ENCODE peak calls at places on chromosomes 3 and 15, in seven cellular contexts. E, K, I, U, W, S and A are unnamed samples.

GRCh38 chr3:194254032-194254431 is 97.1 kb downstream of the CPN2 start:
- DNase-seq in E (no peak), K (no peak), I (no peak), U (no peak), W (no peak), S (no peak), A (no peak)

GRCh38 chr3:15579071-15579470 is 22.3 kb downstream of the HACL1 start:
- DNase-seq in E (no peak), K (no peak), I (no peak), U (no peak), W (no peak), S (no peak), A (no peak)

GRCh38 chr3:14918356-14918860 is 29.0 kb upstream of the NR2C2 start:
- DNase-seq in E (no peak), K (no peak), I (no peak), U (no peak), W (no peak), S (no peak), A (no peak)

GRCh38 chr3:71672302-71672701 is 52.9 kb downstream of the EIF4E3 start:
- DNase-seq in E (no peak), K (no peak), I (no peak), U (no peak), W (no peak), S (no peak), A (no peak)

GRCh38 chr15:73560501-73561117 is 72.6 kb downstream of the NPTN start:
- DNase-seq in E (no peak), K (peak; percentile 59), I (no peak), U (peak; percentile 18), W (no peak), S (no peak), A (no peak)

GRCh38 chr3:22103423-22103822 is 352.4 kb upstream of the ZNF385D start:
- DNase-seq in E (no peak), K (no peak), I (no peak), U (no peak), W (no peak), S (no peak), A (no peak)

GRCh38 chr3:51934139-51934850 is 7.4 kb downstream of the RRP9 start:
- DNase-seq in E (no peak), K (no peak), I (no peak), U (no peak), W (no peak), S (no peak), A (no peak)

GRCh38 chr3:115623414-115623868 is at the start of gene GAP43:
- DNase-seq in E (no peak), K (no peak), I (no peak), U (no peak), W (no peak), S (peak; percentile 5), A (peak; percentile 20)

GRCh38 chr15:56760186-56760585 is 26.9 kb upstream of the ZNF280D start:
- DNase-seq in E (no peak), K (no peak), I (no peak), U (no peak), W (no peak), S (no peak), A (no peak)

GRCh38 chr15:51132384-51133139 is 37.9 kb upstream of the TNFAIP8L3 start:
- DNase-seq in E (peak; percentile 13), K (peak; percentile 46), I (no peak), U (no peak), W (no peak), S (peak; percentile 37), A (peak; percentile 23)

GRCh38 chr3:168205451-168205850 is 109.7 kb upstream of the GOLIM4 start:
- DNase-seq in E (no peak), K (no peak), I (no peak), U (no peak), W (no peak), S (no peak), A (no peak)

GRCh38 chr3:177624523-177625495 is 427.5 kb upstream of the TBL1XR1 start:
- DNase-seq in E (peak; percentile 18), K (no peak), I (no peak), U (peak; percentile 34), W (no peak), S (peak; percentile 21), A (no peak)

GRCh38 chr3:109023656-109024254 is 70.1 kb upstream of the GUCA1C start:
- DNase-seq in E (peak; percentile 56), K (peak; percentile 27), I (no peak), U (peak; percentile 29), W (no peak), S (peak; percentile 40), A (peak; percentile 15)

GRCh38 chr3:106130384-106131084 is 261.7 kb upstream of the CBLB start:
- DNase-seq in E (no peak), K (no peak), I (no peak), U (no peak), W (no peak), S (no peak), A (no peak)

GRCh38 chr15:66573719-66574641 is 8.2 kb upstream of the LCTL start:
- DNase-seq in E (no peak), K (no peak), I (no peak), U (no peak), W (no peak), S (no peak), A (no peak)

GRCh38 chr3:46895204-46895660 is 17.7 kb downstream of the PTH1R start:
- DNase-seq in E (peak; percentile 86), K (peak; percentile 44), I (peak; percentile 61), U (peak; percentile 72), W (peak; percentile 62), S (peak; percentile 85), A (peak; percentile 83)

GRCh38 chr15:52095597-52096262 is 16.8 kb downstream of the BCL2L10 start:
- DNase-seq in E (no peak), K (no peak), I (no peak), U (no peak), W (no peak), S (no peak), A (no peak)

GRCh38 chr3:136109499-136109898 is 86.6 kb downstream of the MSL2 start:
- DNase-seq in E (no peak), K (no peak), I (no peak), U (no peak), W (no peak), S (no peak), A (no peak)

GRCh38 chr3:111712294-111713180 is 117.4 kb upstream of the ZBED2 start:
- DNase-seq in E (no peak), K (no peak), I (no peak), U (no peak), W (no peak), S (no peak), A (no peak)

GRCh38 chr3:11807651-11808050 is 39.0 kb downstream of the TAMM41 start:
- DNase-seq in E (no peak), K (no peak), I (no peak), U (no peak), W (no peak), S (no peak), A (no peak)

GRCh38 chr3:155517907-155518306 is 224.4 kb upstream of the STRIT1 start:
- DNase-seq in E (no peak), K (no peak), I (no peak), U (no peak), W (no peak), S (no peak), A (no peak)

GRCh38 chr3:185539934-185540333 is 12.5 kb downstream of the LIPH start:
- DNase-seq in E (no peak), K (no peak), I (no peak), U (no peak), W (no peak), S (no peak), A (no peak)

GRCh38 chr3:89740881-89741177 is 633.4 kb downstream of the EPHA3 start:
- DNase-seq in E (no peak), K (no peak), I (no peak), U (no peak), W (no peak), S (no peak), A (no peak)

GRCh38 chr3:196648856-196649255 is 9.4 kb downstream of the NRROS start:
- DNase-seq in E (no peak), K (no peak), I (no peak), U (no peak), W (no peak), S (no peak), A (no peak)

GRCh38 chr3:122200681-122201080 is 17.2 kb downstream of the CASR start:
- DNase-seq in E (no peak), K (no peak), I (no peak), U (no peak), W (no peak), S (no peak), A (no peak)

GRCh38 chr3:153313307-153313945 is 151.4 kb downstream of the RAP2B start:
- DNase-seq in E (no peak), K (no peak), I (no peak), U (no peak), W (no peak), S (no peak), A (no peak)

GRCh38 chr3:146640955-146641867 is 36.1 kb upstream of the PLSCR5 start:
- DNase-seq in E (peak; percentile 2), K (peak; percentile 52), I (no peak), U (peak; percentile 3), W (no peak), S (peak; percentile 7), A (peak; percentile 1)

GRCh38 chr3:85475346-85475745 is 516.6 kb downstream of the CADM2 start:
- DNase-seq in E (no peak), K (no peak), I (no peak), U (no peak), W (no peak), S (no peak), A (no peak)

GRCh38 chr15:96345560-96346389 is 15.3 kb downstream of the NR2F2 start:
- DNase-seq in E (no peak), K (peak; percentile 81), I (no peak), U (no peak), W (no peak), S (no peak), A (peak; percentile 39)

GRCh38 chr3:101066776-101067175 is 73.6 kb upstream of the ABI3BP start:
- DNase-seq in E (no peak), K (no peak), I (no peak), U (no peak), W (no peak), S (no peak), A (no peak)

GRCh38 chr3:49004352-49005297 is 2.6 kb upstream of the WDR6 start:
- DNase-seq in E (no peak), K (no peak), I (no peak), U (no peak), W (no peak), S (peak; percentile 37), A (no peak)

GRCh38 chr3:13022348-13023250 is 50.6 kb downstream of the IQSEC1 start:
- DNase-seq in E (no peak), K (no peak), I (no peak), U (no peak), W (no peak), S (no peak), A (no peak)

GRCh38 chr3:189563841-189564563 is 67.2 kb upstream of the TP63 start:
- DNase-seq in E (peak; percentile 54), K (peak; percentile 43), I (no peak), U (no peak), W (no peak), S (peak; percentile 44), A (peak; percentile 59)

GRCh38 chr15:79900087-79900486 is 3.3 kb upstream of the MTHFS start:
- DNase-seq in E (no peak), K (peak; percentile 9), I (no peak), U (no peak), W (no peak), S (no peak), A (no peak)

GRCh38 chr3:130576571-130577266 is 59.7 kb downstream of the COL6A6 start:
- DNase-seq in E (no peak), K (no peak), I (no peak), U (no peak), W (no peak), S (no peak), A (no peak)

GRCh38 chr15:69358850-69359249 is 55.3 kb upstream of the KIF23 start:
- DNase-seq in E (no peak), K (no peak), I (no peak), U (no peak), W (no peak), S (no peak), A (no peak)

GRCh38 chr3:188729422-188729821 is 442.3 kb upstream of the TPRG1 start:
- DNase-seq in E (no peak), K (no peak), I (no peak), U (no peak), W (no peak), S (no peak), A (no peak)

GRCh38 chr3:19029837-19030835 is 118.2 kb upstream of the KCNH8 start:
- DNase-seq in E (peak; percentile 18), K (no peak), I (no peak), U (no peak), W (no peak), S (peak; percentile 16), A (peak; percentile 10)